ENCODE peak calls at places on chromosomes 1 and 21, in six cellular contexts. K is H1, X is K562, T is GM12878, W is GM12891, P is HepG2. L is an unnamed sample.

GRCh38 chr1:34864759-34865158 is 5.2 kb upstream of the SMIM12 start:
- DNase-seq in T (no peak), K (no peak), P (no peak), W (no peak), X (no peak), L (no peak)

GRCh38 chr1:27366113-27366410 is 699 bp downstream of the MAP3K6 start:
- DNase-seq in K (peak), T (no peak), X (peak), P (peak), W (peak), L (peak)

GRCh38 chr1:87115317-87115885 is 201.0 kb downstream of the HS2ST1 start:
- DNase-seq in T (no peak), W (no peak), K (no peak), X (no peak), P (no peak), L (no peak)

GRCh38 chr1:226424228-226425003 is 16.5 kb upstream of the PARP1 start:
- DNase-seq in T (no peak), X (peak), W (no peak), P (no peak), K (no peak), L (no peak)

GRCh38 chr1:99004270-99005141 is at the start of gene PLPPR5:
- DNase-seq in W (peak), X (no peak), K (peak), T (no peak), P (no peak), L (peak)

GRCh38 chr1:248730507-248731335 is 24.8 kb downstream of the LYPD8 start:
- DNase-seq in P (no peak), T (no peak), X (peak), W (no peak), K (no peak), L (no peak)

GRCh38 chr1:26225033-26225831 is 8.8 kb upstream of the CEP85 start:
- DNase-seq in T (no peak), K (peak), P (peak), W (no peak), X (peak), L (no peak)

GRCh38 chr1:36096500-36097412 is 8.1 kb downstream of the ADPRS start:
- DNase-seq in P (peak), T (no peak), K (peak), W (no peak), X (peak), L (no peak)

GRCh38 chr1:98827041-98827440 is 165.5 kb downstream of the SNX7 start:
- DNase-seq in T (no peak), K (no peak), W (no peak), X (no peak), P (no peak), L (no peak)

GRCh38 chr1:235864469-235864868 is 2.2 kb downstream of the LYST start:
- DNase-seq in W (no peak), T (no peak), P (no peak), X (no peak), K (no peak), L (no peak)

GRCh38 chr1:224340711-224341384 is 10.9 kb upstream of the NVL start:
- DNase-seq in P (no peak), K (peak), T (no peak), W (no peak), X (no peak), L (no peak)

GRCh38 chr1:215146252-215146975 is 63.9 kb downstream of the KCNK2 start:
- DNase-seq in P (peak), X (no peak), W (no peak), T (no peak), K (no peak), L (no peak)

GRCh38 chr1:7366955-7367665 is 404.0 kb upstream of the VAMP3 start:
- DNase-seq in X (no peak), P (no peak), K (no peak), T (no peak), W (no peak), L (no peak)

GRCh38 chr1:36824390-36824861 is 209.9 kb downstream of the GRIK3 start:
- DNase-seq in X (peak), T (no peak), K (peak), P (no peak), W (no peak), L (no peak)

GRCh38 chr1:160092366-160093068 is 5.9 kb downstream of the IGSF8 start:
- DNase-seq in P (no peak), X (no peak), K (no peak), W (no peak), T (no peak), L (no peak)

GRCh38 chr1:115063238-115063901 is 25.9 kb downstream of the TSPAN2 start:
- DNase-seq in W (no peak), T (no peak), P (no peak), X (no peak), K (no peak), L (no peak)

GRCh38 chr1:16038620-16038912 is 5.0 kb upstream of the CLCNKB start:
- DNase-seq in X (no peak), K (no peak), T (no peak), W (no peak), P (peak), L (no peak)

GRCh38 chr1:14095001-14095400 is 395.0 kb downstream of the PRDM2 start:
- DNase-seq in T (no peak), X (peak), P (no peak), K (no peak), W (peak), L (no peak)

DNA sequence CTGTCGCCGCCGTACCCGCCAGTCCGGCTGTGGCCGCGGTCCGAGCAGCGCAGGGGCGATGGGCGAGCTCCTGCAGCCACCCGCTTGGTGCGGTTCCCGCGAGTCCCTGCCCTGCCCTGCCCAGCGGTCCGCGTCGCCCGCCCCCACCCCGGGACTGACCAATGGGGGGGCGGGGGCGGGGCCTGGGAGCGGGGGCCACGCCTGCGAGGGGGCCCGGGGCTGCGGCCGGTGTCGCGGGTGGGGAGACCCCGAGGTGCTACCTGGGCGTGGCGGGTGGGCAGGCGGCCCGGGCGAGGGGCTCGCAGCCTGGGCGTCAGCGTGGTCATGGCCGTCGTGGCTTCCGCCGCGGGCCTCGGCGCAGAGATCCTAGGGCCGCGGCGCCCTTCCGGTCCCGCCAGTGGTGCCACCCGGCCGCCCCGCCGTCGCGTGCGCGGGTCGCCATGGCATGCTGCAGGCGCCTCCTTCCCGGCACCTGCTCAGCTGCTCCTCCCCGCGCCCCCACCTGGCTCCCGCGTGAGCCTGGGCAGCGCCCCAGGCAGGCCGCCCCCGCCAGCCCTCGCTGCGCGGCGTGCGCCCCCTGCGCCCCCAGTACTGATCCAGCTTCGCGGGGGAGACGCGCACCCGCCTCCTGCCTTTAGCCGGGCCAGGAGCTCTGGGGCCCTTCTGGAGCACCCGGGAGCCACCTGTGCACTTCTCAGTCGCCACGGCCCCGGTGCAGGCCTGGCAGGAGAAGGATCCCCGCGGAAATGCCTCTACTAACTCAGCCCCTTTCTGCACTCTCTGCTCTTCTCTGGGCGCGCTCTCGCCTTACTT is at the start of gene BMP8B:
- DNase-seq in T (no peak), P (no peak), X (peak), W (peak), K (peak), L (peak)
- TF ChIP-seq POLR2A in T (peak), P (no peak), X (no peak), W (no peak), K (no peak), L (peak)

DNA sequence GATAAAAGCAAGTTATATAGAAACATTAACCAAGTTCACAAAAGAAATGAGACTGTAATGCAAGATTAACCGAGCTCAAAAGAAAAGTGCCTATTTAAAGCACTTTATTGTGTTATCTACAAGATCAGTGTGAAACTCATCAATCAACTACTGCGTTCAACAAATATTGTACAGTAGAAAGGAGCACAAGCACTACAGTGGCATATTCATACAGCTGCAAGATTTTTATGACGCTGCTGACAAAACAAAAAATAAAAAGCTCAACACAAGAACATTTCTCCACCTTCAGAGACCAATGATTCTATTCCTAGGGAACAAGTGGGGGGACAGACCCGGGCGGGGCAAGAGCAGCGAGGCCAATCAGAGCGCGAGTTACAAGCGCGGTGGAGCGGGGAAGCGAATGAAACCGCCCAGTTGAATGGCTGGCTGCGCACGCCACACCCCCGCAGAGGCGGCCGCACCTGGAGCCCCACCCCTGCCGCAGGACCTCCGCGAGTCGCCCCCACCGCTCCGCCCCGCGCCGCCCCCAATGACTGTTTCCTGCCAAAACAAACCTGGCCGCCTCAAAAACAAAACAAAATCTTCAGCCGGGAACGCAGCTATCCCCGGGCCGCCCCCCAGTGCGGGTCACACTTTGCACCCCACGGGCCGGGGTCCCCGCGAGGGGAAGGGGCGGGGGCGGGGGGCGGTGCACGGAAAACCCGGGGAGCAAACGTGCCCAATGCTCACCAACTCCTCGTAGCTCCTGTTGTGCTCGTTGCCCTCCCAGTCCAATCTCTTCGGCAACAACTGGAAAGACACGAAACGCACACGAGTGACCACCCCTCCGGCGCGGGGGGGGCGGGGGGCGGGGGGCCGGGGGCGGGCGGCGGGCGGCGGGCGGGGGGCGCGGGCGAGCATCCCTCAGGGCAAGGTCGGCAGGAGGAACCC is 1.1 kb downstream of the BRWD1 start:
- DNase-seq in K (peak), T (peak), X (peak), W (peak), P (peak), L (peak)
- TF ChIP-seq POLR2AphosphoS5 in K (no peak), T (no peak), X (no peak), W (no peak), P (no peak), L (no peak)

GRCh38 chr1:154970631-154971340 is at the start of gene SHC1:
- DNase-seq in P (peak), W (peak), X (peak), K (peak), T (no peak), L (peak)
- TF ChIP-seq TAF1 in P (peak), W (no peak), X (peak), K (peak), T (no peak), L (no peak)

DNA sequence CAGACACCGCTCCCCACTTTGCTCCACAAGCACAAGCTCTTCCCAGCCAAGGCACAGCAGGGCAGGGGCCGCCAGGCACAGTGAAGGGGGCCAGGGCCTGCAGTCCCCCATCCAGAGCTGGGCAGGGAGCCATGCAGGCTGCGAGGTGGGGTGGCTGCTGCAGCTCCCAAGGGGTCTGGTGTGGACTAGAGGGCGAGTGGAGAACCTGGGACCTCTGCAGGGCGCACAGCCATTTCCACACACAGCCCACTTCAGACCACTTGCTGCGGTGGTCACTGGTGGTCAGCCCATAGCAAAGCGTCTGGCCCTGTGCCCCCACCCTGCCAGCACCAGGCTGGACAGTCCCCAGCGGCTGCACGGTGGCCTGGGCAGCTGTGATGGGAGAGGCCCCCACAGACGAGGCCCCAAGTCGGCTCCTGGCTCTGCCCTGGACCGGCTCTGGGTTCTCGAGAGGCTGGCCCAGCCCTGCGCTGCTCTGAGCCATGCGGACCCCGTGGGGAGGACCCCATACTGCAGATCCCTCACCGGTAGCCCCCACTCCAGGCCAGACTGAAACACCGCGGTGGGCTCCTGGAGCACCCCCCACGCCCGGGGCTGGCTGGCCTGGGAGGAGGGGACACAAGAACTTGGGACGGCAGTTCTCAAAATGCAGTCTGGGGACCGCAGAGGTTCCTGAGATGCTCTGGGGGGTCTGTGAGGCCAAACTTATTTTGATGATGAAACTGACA is 47.1 kb upstream of the COL6A2 start:
- DNase-seq in T (no peak), P (no peak), K (peak), X (no peak), W (no peak), L (no peak)
- TF ChIP-seq POLR2A in T (no peak), P (no peak), K (no peak), X (no peak), W (no peak), L (no peak)

GRCh38 chr1:11649237-11649623 is 5.0 kb downstream of the FBXO2 start:
- DNase-seq in P (no peak), T (no peak), K (peak), X (no peak), W (no peak), L (no peak)

GRCh38 chr1:11648732-11649158 is 5.5 kb downstream of the FBXO2 start:
- DNase-seq in K (peak), T (no peak), P (no peak), X (peak), W (no peak), L (no peak)

GRCh38 chr1:11651017-11651416 is 3.2 kb downstream of the FBXO2 start:
- DNase-seq in T (no peak), W (no peak), P (no peak), X (no peak), K (no peak), L (no peak)

GRCh38 chr1:11649624-11650330 is 4.5 kb downstream of the FBXO2 start:
- DNase-seq in W (no peak), T (no peak), P (no peak), K (peak), X (peak), L (no peak)

DNA sequence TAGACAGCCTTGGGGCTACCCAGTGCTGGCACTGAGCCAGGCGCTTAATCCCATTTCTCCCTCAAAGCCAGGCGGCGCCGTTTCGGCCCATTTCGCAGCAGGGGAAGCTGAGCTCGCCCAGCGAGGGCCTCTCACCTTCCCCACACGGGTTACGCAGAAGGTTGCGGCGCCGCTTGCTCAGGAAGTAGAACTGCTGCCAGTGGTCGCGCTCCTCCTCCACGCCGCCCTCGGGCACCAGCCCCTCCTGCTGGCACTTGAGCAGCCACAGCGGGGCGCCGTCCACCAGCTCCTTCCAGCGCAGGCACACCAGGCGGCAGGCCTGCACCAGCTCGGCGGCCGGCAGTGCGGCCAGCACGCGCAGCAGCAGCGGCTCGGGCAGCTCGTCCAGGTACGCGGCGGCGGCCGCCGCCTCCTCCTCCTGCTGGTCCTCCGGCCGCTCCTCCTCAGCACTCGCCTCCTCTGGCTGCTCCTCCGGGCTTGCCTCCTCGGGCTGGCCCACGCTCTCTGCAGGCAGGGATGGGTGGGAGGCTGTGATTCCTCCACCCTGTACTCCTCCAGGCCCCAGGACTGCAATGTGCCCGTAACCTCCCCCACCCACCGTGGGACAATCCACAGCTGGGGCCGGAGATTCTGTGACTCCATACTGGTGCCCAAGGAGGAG is 3.8 kb downstream of the FBXO2 start:
- DNase-seq in W (peak), K (peak), X (peak), T (no peak), P (no peak), L (no peak)
- TF ChIP-seq POLR2AphosphoS5 in W (no peak), K (no peak), X (no peak), T (no peak), P (no peak), L (no peak)

L was measured in GM12892.